ENCODE peak calls at places on chromosomes 7 and 10, in ten cellular contexts. Y, V, W, D, B, A, X, Z, S and M are unnamed samples.

GRCh38 chr7:104267701-104268368 is 60.0 kb upstream of the ORC5 start:
- DNase-seq in Y (no peak), S (no peak), W (no peak), Z (no peak), D (no peak), X (peak), B (no peak), V (no peak), A (peak), M (peak)

GRCh38 chr7:70647801-70648491 is 484.0 kb upstream of the GALNT17 start:
- DNase-seq in X (no peak), Y (peak), S (no peak), D (peak), V (peak), Z (peak), B (peak), A (peak), W (peak), M (peak)

GRCh38 chr7:104848386-104848990 is 165.5 kb upstream of the KMT2E start:
- DNase-seq in B (peak), D (peak), Z (peak), X (peak), W (peak), A (peak), Y (peak), S (peak), V (peak), M (peak)

GRCh38 chr7:43260980-43261878 is 148.8 kb downstream of the HECW1 start:
- DNase-seq in V (peak), Z (peak), S (peak), B (peak), A (peak), Y (peak), X (peak), D (peak), W (peak), M (peak)

GRCh38 chr7:42237162-42237821 is at the start of gene GLI3:
- DNase-seq in Z (no peak), Y (no peak), X (no peak), W (peak), D (no peak), S (peak), V (peak), B (no peak), A (peak), M (peak)

GRCh38 chr10:68052463-68052862 is 22.6 kb downstream of the HERC4 start:
- DNase-seq in D (no peak), S (no peak), W (no peak), Z (no peak), B (no peak), X (no peak), A (no peak), V (no peak), Y (no peak), M (no peak)

GRCh38 chr7:10429516-10429915 is 544.2 kb upstream of the PHF14 start:
- DNase-seq in Z (no peak), A (no peak), X (no peak), B (no peak), V (no peak), D (no peak), W (no peak), S (no peak), Y (no peak), M (no peak)

GRCh38 chr10:70571636-70572439 is 30.7 kb downstream of the PRF1 start:
- DNase-seq in Z (no peak), S (no peak), D (no peak), X (no peak), A (no peak), V (no peak), Y (no peak), W (no peak), B (no peak), M (no peak)

GRCh38 chr10:49523301-49523700 is 15.6 kb downstream of the ERCC6 start:
- DNase-seq in S (no peak), B (no peak), V (no peak), W (no peak), A (no peak), D (no peak), Z (no peak), X (no peak), Y (no peak), M (no peak)

GRCh38 chr7:106767073-106767472 is 98.0 kb upstream of the PIK3CG start:
- DNase-seq in Y (no peak), W (no peak), D (no peak), Z (no peak), S (no peak), V (no peak), X (no peak), A (peak), B (peak), M (peak)

GRCh38 chr7:151558575-151558974 is 38.9 kb upstream of the RHEB start:
- DNase-seq in X (no peak), Z (no peak), V (no peak), A (peak), Y (no peak), D (no peak), B (no peak), S (no peak), W (no peak), M (peak)

GRCh38 chr7:84113286-84113685 is 81.3 kb downstream of the SEMA3A start:
- DNase-seq in S (no peak), D (no peak), W (no peak), V (no peak), Z (no peak), X (no peak), Y (no peak), A (peak), B (no peak), M (no peak)

GRCh38 chr7:48084727-48085432 is 4.2 kb upstream of the UPP1 start:
- DNase-seq in X (peak), A (peak), D (peak), S (no peak), V (peak), Y (peak), B (peak), Z (peak), W (peak), M (peak)

GRCh38 chr7:155959894-155960293 is 147.6 kb upstream of the SHH start:
- DNase-seq in S (no peak), Z (no peak), V (peak), W (peak), D (no peak), Y (no peak), A (peak), B (no peak), X (no peak), M (peak)